ENCODE peak calls at places on chromosomes 11 and 22, in five cellular contexts. E is GM12878, C is HepG2, W is K562, P is H1. O is an unnamed sample.

GRCh38 chr11:46659908-46660307 is 40.5 kb downstream of the ARHGAP1 start:
- DNase-seq in E (no peak), C (no peak), W (no peak), P (no peak), O (no peak)

GRCh38 chr11:45907911-45908370 is 870 bp upstream of the FREY1 start:
- DNase-seq in E (no peak), C (no peak), W (no peak), P (no peak), O (no peak)

GRCh38 chr11:110376711-110377324 is 52.9 kb upstream of the FDX1 start:
- DNase-seq in E (peak), C (peak), W (peak), P (peak), O (peak)

GRCh38 chr22:32583921-32584335 is 109.3 kb downstream of the FBXO7 start:
- DNase-seq in E (no peak), C (peak), W (no peak), P (no peak), O (no peak)

GRCh38 chr11:38648597-38648996 is 2050.6 kb upstream of the RAG2 start:
- DNase-seq in E (no peak), C (no peak), W (no peak), P (no peak), O (no peak)

GRCh38 chr11:63917685-63918523 is 940 bp upstream of the RCOR2 start:
- DNase-seq in E (no peak), C (peak), W (peak), P (no peak), O (peak)

GRCh38 chr11:108929241-108929640 is 264.4 kb downstream of the DDX10 start:
- DNase-seq in E (no peak), C (peak), W (no peak), P (no peak), O (peak)

GRCh38 chr11:64758330-64759079 is 1.3 kb downstream of the PYGM start:
- DNase-seq in E (no peak), C (no peak), W (no peak), P (no peak), O (no peak)

GRCh38 chr11:67393437-67393836 is 1.7 kb downstream of the RAD9A start:
- DNase-seq in E (no peak), C (no peak), W (no peak), P (no peak), O (no peak)

GRCh38 chr11:19253817-19254216 is 13.1 kb upstream of the E2F8 start:
- DNase-seq in E (no peak), C (no peak), W (no peak), P (no peak), O (no peak)

GRCh38 chr22:21710156-21710555 is 25.4 kb downstream of the YPEL1 start:
- DNase-seq in E (no peak), C (no peak), W (no peak), P (no peak), O (no peak)

GRCh38 chr11:102205805-102206204 is 95.6 kb downstream of the YAP1 start:
- DNase-seq in E (no peak), C (no peak), W (no peak), P (no peak), O (no peak)

GRCh38 chr11:72771507-72771906 is 19.3 kb upstream of the ARAP1 start:
- DNase-seq in E (no peak), C (no peak), W (peak), P (no peak), O (no peak)

GRCh38 chr11:119000906-119001305 is 3.0 kb downstream of the CENATAC start:
- DNase-seq in E (no peak), C (no peak), W (no peak), P (no peak), O (no peak)

DNA sequence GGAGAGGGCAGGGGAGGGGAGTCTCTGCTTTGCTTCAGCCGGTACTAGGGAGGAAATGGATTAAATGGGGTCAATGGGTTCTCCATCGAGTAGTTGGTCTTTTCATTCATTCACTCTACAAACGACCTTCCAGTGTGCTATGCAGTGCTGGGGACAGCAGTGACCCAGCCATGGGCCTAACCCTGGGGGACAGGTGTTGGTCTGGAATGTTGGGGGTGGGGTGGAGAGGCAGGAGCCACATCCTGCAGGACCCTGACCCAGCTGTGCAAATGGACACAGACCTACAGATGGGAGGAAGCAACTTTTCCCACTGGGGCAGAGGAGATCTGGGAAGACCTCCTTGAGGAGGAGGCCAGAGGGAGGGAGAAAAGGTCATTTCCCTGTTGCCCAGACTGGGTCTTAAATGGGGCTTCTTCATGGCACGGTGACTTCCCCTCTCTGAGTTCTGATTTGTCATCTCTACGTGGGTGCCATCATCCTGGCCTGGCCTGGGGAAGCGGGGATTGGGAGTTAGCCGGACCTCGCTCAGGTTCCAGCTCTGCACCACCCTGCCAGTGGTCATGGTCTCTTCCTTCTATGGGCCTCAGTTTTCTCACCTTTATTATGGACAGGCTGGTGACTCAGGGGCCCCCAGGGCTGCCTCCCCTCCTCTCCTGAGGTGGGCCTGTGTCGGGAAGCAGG is 2.0 kb downstream of the CYTH4 start:
- DNase-seq in E (no peak), C (no peak), W (no peak), P (no peak), O (no peak)
- H3K9ac ChIP-seq in E (peak), C (no peak), W (no peak), P (no peak), O (no peak)

DNA sequence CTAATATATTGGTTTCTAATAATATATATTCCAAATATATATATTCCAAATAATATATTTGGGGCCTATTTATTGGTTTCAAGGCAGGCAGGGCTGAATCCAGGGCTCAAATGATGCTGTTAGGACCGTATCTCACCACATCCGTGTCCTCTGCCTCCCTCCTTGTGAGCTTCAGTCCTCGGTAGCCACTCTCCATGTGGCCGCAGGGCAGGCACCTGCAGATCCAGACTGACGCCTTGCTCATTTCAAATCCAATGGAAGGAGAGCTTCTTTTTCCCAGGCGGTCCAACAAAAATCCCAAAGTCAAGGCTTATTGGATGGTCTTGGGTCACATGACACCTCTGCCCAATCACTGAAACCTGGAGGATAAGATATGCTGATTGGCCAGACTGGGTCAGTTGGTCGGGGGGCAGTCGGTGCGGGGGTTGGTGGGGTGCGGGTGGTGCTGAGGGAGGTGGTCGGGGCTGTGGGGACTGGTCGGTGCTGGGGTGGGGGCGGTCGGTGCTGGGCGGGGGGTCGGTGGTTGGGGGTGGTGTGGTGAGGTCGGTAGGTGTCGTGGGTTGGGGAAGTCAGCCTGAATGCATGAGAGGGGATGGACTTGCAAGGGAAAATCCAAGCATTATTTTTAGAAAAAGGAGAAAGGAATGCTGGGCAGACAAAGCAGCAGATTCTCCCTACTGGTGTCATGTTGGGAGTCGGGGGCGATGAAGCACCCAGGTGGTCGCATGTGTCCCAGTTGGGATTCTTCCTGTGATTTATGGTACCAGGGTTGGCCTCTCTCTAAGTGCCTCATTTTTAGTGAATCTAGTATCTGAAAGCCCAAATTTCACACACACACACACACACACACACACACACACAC is 89.5 kb downstream of the TP53I11 start:
- DNase-seq in E (no peak), C (no peak), W (no peak), P (no peak), O (no peak)
- TF ChIP-seq RAD21 in E (no peak), C (no peak), W (no peak), P (no peak), O (no peak)

DNA sequence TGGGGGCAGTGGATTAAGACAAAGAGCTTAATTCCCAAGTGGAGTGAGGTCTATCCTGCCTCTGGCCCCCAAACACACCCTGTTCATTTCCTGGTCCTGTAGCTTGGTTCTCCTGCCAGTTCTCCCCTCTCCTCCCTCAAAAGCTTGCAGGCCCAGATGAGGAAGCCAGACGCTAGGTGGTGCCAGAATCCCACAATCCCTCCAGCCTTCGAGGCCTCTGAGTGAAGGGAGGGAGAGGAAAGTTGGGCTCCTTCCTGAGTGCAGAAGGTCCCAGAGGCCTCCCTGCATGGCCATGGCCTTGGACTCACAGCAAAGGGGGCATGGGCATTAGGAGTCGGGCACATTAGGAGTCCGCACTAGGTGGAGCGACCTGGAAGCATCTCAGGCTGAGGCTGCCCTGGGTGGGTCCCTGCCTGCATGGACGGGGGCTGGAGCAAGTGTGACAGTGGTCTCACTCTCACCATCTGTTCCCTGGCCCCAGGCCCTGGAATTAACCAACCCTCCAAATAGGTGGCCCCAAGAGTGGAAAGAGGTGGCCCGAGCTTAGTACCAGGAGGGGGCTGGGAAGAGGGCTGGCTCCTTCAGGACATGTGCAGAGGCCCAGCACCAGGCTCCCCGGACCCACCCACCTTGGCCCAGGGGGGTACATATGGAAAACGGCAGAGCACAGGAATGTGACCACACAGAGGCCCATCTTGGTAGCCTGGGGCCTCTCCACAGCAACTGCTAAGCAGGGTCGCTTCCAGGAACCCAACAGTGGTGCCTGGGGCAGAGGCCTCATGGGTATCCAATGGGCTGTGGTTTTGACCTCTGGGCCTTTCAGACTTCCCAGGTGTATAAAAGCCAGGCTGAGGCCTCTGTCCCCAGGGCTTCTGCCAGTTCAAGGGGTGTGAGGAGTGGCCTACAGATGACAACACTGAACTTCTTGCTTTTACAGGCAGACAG is 5.2 kb downstream of the FXYD2 start:
- DNase-seq in E (no peak), C (peak), W (peak), P (peak), O (peak)
- TF ChIP-seq ZNF274 in E (no peak), C (no peak), W (no peak), P (no peak), O (no peak)

GRCh38 chr22:17093081-17093480 is 8.3 kb downstream of the IL17RA start:
- DNase-seq in E (no peak), C (no peak), W (no peak), P (no peak), O (no peak)
- H3K9ac ChIP-seq in E (no peak), C (no peak), W (no peak), P (no peak), O (no peak)

GRCh38 chr11:133984828-133985227 is 28.1 kb upstream of the IGSF9B start:
- DNase-seq in E (no peak), C (no peak), W (no peak), P (no peak), O (no peak)
- TF ChIP-seq RAD21 in E (no peak), C (no peak), W (no peak), P (no peak), O (no peak)

GRCh38 chr22:44497904-44498242 is at the start of gene RTL6:
- DNase-seq in E (no peak), C (no peak), W (no peak), P (no peak), O (peak)
- TF ChIP-seq ZNF274 in E (no peak), C (no peak), W (no peak), P (no peak), O (no peak)

GRCh38 chr11:76918941-76919386 is 58.2 kb downstream of the ACER3 start:
- DNase-seq in E (peak), C (peak), W (peak), P (no peak), O (peak)
- H3K9ac ChIP-seq in E (no peak), C (no peak), W (no peak), P (no peak), O (no peak)

GRCh38 chr22:37731804-37732471 is 35.1 kb downstream of the TRIOBP start:
- DNase-seq in E (no peak), C (peak), W (peak), P (no peak), O (no peak)

GRCh38 chr22:37732699-37733607 is 36.1 kb downstream of the TRIOBP start:
- DNase-seq in E (no peak), C (no peak), W (no peak), P (no peak), O (no peak)

GRCh38 chr22:37733625-37734401 is 37.0 kb downstream of the TRIOBP start:
- DNase-seq in E (no peak), C (no peak), W (no peak), P (no peak), O (no peak)

GRCh38 chr22:37734402-37734700 is 37.5 kb downstream of the TRIOBP start:
- DNase-seq in E (no peak), C (no peak), W (no peak), P (no peak), O (no peak)

DNA sequence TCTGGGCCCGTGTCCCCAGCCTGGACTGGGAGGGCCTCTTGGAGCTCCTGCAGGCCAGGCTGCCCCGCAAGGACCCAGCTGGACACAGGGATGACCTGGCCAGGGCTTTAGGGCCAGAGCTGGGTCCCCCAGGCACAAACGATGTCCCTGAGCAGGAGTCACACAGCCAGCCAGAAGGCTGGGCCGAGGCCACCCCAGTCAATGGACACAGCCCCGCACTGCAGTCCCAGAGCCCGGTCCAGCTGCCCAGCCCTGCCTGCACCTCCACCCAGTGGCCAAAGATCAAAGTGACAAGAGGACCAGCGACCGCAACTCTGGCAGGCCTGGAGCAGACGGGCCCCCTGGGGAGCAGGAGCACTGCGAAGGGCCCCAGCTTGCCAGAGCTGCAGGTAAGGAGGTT is 38.2 kb downstream of the TRIOBP start:
- DNase-seq in E (no peak), C (peak), W (peak), P (no peak), O (no peak)
- TF ChIP-seq RAD21 in E (no peak), C (peak), W (peak), P (peak), O (peak)

GRCh38 chr11:61332266-61332822 is 561 bp downstream of the DDB1 start:
- DNase-seq in E (no peak), C (peak), W (peak), P (no peak), O (no peak)
- TF ChIP-seq ZNF274 in E (no peak), C (no peak), W (no peak), P (no peak), O (no peak)

GRCh38 chr11:77421041-77421723 is 52.7 kb downstream of the PAK1 start:
- DNase-seq in E (no peak), C (no peak), W (peak), P (no peak), O (no peak)

GRCh38 chr11:77424639-77425038 is 49.3 kb downstream of the PAK1 start:
- DNase-seq in E (no peak), C (no peak), W (peak), P (no peak), O (no peak)

GRCh38 chr11:77418981-77419592 is 54.8 kb downstream of the PAK1 start:
- DNase-seq in E (no peak), C (no peak), W (no peak), P (no peak), O (no peak)

GRCh38 chr11:77422690-77423089 is 51.2 kb downstream of the PAK1 start:
- DNase-seq in E (no peak), C (no peak), W (no peak), P (no peak), O (no peak)

DNA sequence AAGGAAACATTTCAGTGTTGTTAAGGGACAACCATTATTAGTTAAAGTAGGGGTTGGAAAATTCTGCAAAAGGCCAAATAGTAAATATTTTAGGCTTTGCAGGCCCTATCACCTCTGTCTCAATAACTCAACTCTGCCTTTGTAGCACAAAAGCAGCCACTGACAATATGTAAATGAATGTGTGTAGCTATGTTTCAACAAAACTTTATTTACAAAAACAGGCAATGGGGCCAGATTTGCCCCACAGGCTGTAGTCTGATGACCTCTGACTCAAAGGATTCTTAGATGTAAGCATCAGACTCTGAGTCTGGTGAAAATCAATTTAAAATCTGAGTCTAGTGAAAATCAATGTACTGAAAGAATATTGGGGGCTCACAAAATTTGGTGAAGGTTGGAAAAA is 50.3 kb downstream of the PAK1 start:
- DNase-seq in E (no peak), C (no peak), W (no peak), P (no peak), O (no peak)
- H3K9ac ChIP-seq in E (no peak), C (no peak), W (no peak), P (no peak), O (no peak)

O was measured in HCT116.